ENCODE peak calls at places on chromosome 22, in seven cellular contexts. P, L, K, G, Y, X and H are unnamed samples.

GRCh38 chr22:32119568-32120235 is 39.4 kb downstream of the C22orf42 start:
- DNase-seq in P (no peak), Y (no peak), L (no peak), G (no peak), X (no peak), K (no peak), H (no peak)

GRCh38 chr22:47626428-47627390 is 864.3 kb downstream of the TBC1D22A start:
- DNase-seq in L (no peak), P (peak; percentile 31), Y (no peak), G (peak; percentile 11), X (no peak), K (no peak), H (no peak)

GRCh38 chr22:21714059-21714770 is 21.4 kb downstream of the YPEL1 start:
- DNase-seq in Y (no peak), K (no peak), L (no peak), P (no peak), X (no peak), G (no peak), H (no peak)

GRCh38 chr22:38845368-38845740 is 1.5 kb upstream of the NPTXR start:
- DNase-seq in L (no peak), K (no peak), P (no peak), Y (no peak), X (no peak), G (no peak), H (no peak)

GRCh38 chr22:28674121-28674563 is 5.5 kb downstream of the TTC28 start:
- DNase-seq in L (peak; percentile 26), P (no peak), K (no peak), Y (peak; percentile 61), X (no peak), G (no peak), H (no peak)

GRCh38 chr22:23404689-23405365 is 175.3 kb downstream of the IGLL1 start:
- DNase-seq in L (no peak), G (no peak), K (no peak), X (peak; percentile 75), Y (no peak), P (no peak), H (peak; percentile 53)

GRCh38 chr22:19759459-19759993 is 1.1 kb upstream of the TBX1 start:
- DNase-seq in G (no peak), K (no peak), P (no peak), L (no peak), X (no peak), Y (no peak), H (no peak)

GRCh38 chr22:48959496-48959895 is 868.2 kb downstream of the BRD1 start:
- DNase-seq in X (peak; percentile 7), P (peak; percentile 34), K (no peak), G (peak; percentile 4), L (no peak), Y (no peak), H (peak; percentile 32)

GRCh38 chr22:22816766-22817410 is 70.7 kb upstream of the IGLL5 start:
- DNase-seq in X (no peak), Y (no peak), P (no peak), K (no peak), G (no peak), L (no peak), H (no peak)

GRCh38 chr22:46569055-46569847 is 31.8 kb upstream of the CELSR1 start:
- DNase-seq in Y (no peak), G (no peak), P (no peak), X (no peak), L (no peak), K (no peak), H (peak; percentile 74)

GRCh38 chr22:48070760-48071159 is 1308.3 kb downstream of the TBC1D22A start:
- DNase-seq in G (no peak), X (no peak), P (no peak), Y (no peak), K (no peak), L (no peak), H (no peak)

GRCh38 chr22:20741634-20742581 is 32.0 kb upstream of the SERPIND1 start:
- DNase-seq in G (no peak), Y (peak; percentile 62), L (no peak), X (peak; percentile 33), K (no peak), P (no peak), H (no peak)

GRCh38 chr22:46079861-46080821 is 70.2 kb upstream of the PPARA start:
- DNase-seq in P (peak; percentile 74), X (peak; percentile 90), K (no peak), G (peak; percentile 76), Y (no peak), L (no peak), H (peak; percentile 76)

GRCh38 chr22:47138898-47139789 is 376.7 kb downstream of the TBC1D22A start:
- DNase-seq in X (peak; percentile 24), Y (no peak), K (peak; percentile 9), L (no peak), P (no peak), G (no peak), H (no peak)

GRCh38 chr22:23182289-23183106 is 2.2 kb downstream of the BCR start:
- DNase-seq in K (no peak), L (no peak), G (no peak), X (no peak), P (no peak), Y (no peak), H (no peak)

GRCh38 chr22:22927888-22928665 is 40.5 kb downstream of the IGLL5 start:
- DNase-seq in L (no peak), G (no peak), Y (no peak), X (no peak), P (no peak), K (no peak), H (no peak)

GRCh38 chr22:27510024-27510423 is 291.5 kb downstream of the MN1 start:
- DNase-seq in L (no peak), Y (no peak), P (no peak), G (no peak), K (no peak), X (no peak), H (no peak)

GRCh38 chr22:43298062-43298801 is 44.9 kb downstream of the SCUBE1 start:
- DNase-seq in P (no peak), Y (no peak), K (no peak), G (peak; percentile 34), X (no peak), L (no peak), H (no peak)

GRCh38 chr22:24429411-24430365 is 2.3 kb downstream of the ADORA2A start:
- DNase-seq in Y (peak; percentile 65), L (no peak), G (no peak), X (no peak), P (peak; percentile 69), K (no peak), H (peak; percentile 90)

GRCh38 chr22:46758867-46759290 is 3.6 kb upstream of the TBC1D22A start:
- DNase-seq in Y (peak; percentile 60), K (no peak), G (no peak), X (peak; percentile 60), L (no peak), P (peak; percentile 72), H (peak; percentile 21)

GRCh38 chr22:37782340-37783168 is 25.2 kb upstream of the GCAT start:
- DNase-seq in L (peak; percentile 78), P (no peak), X (no peak), K (no peak), Y (no peak), G (no peak), H (no peak)

GRCh38 chr22:36405671-36406070 is 17.9 kb upstream of the MYH9 start:
- DNase-seq in X (no peak), K (no peak), L (no peak), G (no peak), Y (no peak), P (peak; percentile 83), H (no peak)
- TF ChIP-seq CTCF in X (no peak), K (peak; percentile 9), L (no peak), G (no peak), Y (no peak), P (no peak), H (no peak)

DNA sequence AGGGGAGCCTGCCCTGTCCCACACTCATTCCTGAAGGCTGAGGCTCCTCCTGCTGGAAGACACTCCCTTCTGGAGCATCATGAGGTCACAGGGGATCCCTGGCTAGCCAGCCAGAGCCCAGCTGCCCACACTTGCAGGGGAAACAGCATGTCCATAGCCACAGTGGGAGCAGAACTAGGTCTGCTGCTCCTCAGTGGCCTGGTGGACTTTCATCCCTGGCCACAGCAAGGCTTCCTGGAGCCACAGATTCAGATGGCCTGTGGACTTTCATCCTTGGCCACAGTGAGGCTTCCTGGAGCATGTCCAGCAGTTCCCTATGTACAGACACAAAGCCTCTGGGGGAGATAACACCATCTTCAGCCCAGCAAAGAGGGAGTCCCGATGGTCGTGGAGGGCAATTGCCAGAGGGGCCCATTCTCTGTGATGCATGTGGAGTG is 5.9 kb upstream of the APOL6 start:
- DNase-seq in P (no peak), G (no peak), K (no peak), X (peak; percentile 48), Y (no peak), L (no peak), H (no peak)
- TF ChIP-seq CTCF in P (no peak), G (no peak), K (no peak), X (no peak), Y (no peak), L (no peak), H (no peak)

DNA sequence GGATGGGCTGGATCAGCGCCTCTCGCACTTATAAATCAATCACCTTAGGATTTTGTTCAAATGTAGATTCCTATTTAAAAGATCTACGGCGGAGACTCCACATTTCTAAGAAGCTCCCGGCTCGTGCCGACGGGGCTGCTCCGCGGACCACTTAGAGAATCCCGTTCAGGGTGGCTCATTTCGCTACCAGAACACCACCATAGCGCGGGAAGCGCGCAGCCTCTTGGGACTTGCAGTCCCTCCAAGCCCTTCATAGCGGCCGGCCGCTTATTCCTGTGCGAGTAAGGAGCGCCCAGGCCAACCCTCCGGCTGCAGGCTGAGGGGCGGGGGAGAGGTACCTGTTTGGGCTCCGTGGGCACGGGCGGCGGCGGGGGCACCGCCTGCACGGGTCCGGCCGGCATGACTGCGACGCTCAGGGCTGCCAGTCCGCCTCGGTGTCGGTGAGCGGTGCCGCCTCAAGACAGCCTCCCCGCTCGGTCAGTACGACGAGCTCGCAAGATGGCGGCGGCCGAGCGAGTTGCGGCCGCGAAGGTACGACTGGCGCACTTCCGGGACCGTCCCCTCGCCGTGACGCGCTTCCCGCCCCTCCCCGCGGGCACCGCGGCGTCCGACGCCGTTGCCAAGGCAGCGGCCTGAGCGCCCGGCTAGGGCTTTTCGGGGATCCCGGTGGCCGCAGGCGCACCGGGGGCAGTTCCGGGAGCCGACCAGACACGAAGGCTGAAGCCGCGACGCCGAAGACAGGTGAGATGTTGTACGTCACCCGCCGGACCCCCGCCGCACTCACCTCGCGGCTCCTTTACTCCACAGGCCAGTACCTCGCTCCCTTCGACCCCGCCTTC is at the start of the genes CCDC157 and SF3A1:
- DNase-seq in G (peak; percentile 75), X (peak; percentile 93), L (peak; percentile 42), K (peak; percentile 81), Y (peak; percentile 97), P (peak; percentile 96), H (no peak)
- TF ChIP-seq CTCF in G (no peak), X (no peak), L (no peak), K (no peak), Y (no peak), P (no peak), H (no peak)

GRCh38 chr22:50626314-50626855 is 1.6 kb downstream of the ARSA start:
- DNase-seq in Y (no peak), K (no peak), P (peak; percentile 63), G (no peak), L (no peak), X (no peak), H (no peak)
- TF ChIP-seq CTCF in Y (no peak), K (no peak), P (no peak), G (no peak), L (no peak), X (no peak), H (no peak)